ENCODE peak calls at places on chromosomes 7 and 10, in four cellular contexts. S, U, R and M are unnamed samples.

GRCh38 chr7:6571160-6571779 is 6.0 kb upstream of the ZDHHC4 start:
- DNase-seq in R (no peak), S (no peak), U (no peak), M (no peak)

GRCh38 chr7:37065779-37066271 is 341.5 kb upstream of the AOAH start:
- DNase-seq in U (no peak), R (no peak), S (peak; percentile 76), M (peak; percentile 52)

GRCh38 chr7:55235115-55235514 is 130.0 kb upstream of the LANCL2 start:
- DNase-seq in S (no peak), R (no peak), U (no peak), M (no peak)

GRCh38 chr10:87659571-87660483 is at the start of gene PAPSS2:
- DNase-seq in S (peak; percentile 78), R (peak; percentile 46), U (peak; percentile 42), M (no peak)

GRCh38 chr10:48224979-48225560 is 49.4 kb downstream of the FRMPD2 start:
- DNase-seq in R (no peak), U (no peak), S (no peak), M (no peak)

GRCh38 chr7:119783799-119784198 is 489.2 kb upstream of the KCND2 start:
- DNase-seq in U (no peak), R (no peak), S (peak; percentile 20), M (peak; percentile 66)

GRCh38 chr7:69516208-69516820 is 82.0 kb upstream of the AUTS2 start:
- DNase-seq in R (no peak), S (no peak), U (no peak), M (no peak)

GRCh38 chr10:35192645-35193249 is 66.1 kb downstream of the CREM start:
- DNase-seq in U (no peak), S (no peak), R (no peak), M (no peak)

GRCh38 chr10:128432423-128432822 is 306.2 kb upstream of the MKI67 start:
- DNase-seq in R (no peak), U (no peak), S (no peak), M (no peak)

GRCh38 chr10:86961481-86962091 is 3.2 kb downstream of the SNCG start:
- DNase-seq in U (no peak), S (no peak), R (no peak), M (no peak)

GRCh38 chr10:4698075-4698474 is 127.9 kb upstream of the AKR1E2 start:
- DNase-seq in R (no peak), U (no peak), S (no peak), M (no peak)

GRCh38 chr10:88385601-88386203 is 197.4 kb downstream of the RNLS start:
- DNase-seq in S (peak; percentile 13), U (peak; percentile 54), R (peak; percentile 86), M (no peak)

GRCh38 chr10:75101416-75102251 is 9.8 kb upstream of the SAMD8 start:
- DNase-seq in R (no peak), S (no peak), U (no peak), M (no peak)

GRCh38 chr10:119409906-119410305 is 132.6 kb downstream of the RGS10 start:
- DNase-seq in R (no peak), U (no peak), S (no peak), M (peak; percentile 76)

GRCh38 chr10:2882628-2883027 is 184.7 kb upstream of the PFKP start:
- DNase-seq in U (no peak), S (no peak), R (no peak), M (no peak)

GRCh38 chr7:136114966-136115762 is 138.0 kb upstream of the MTPN start:
- DNase-seq in S (peak; percentile 60), R (peak; percentile 19), U (peak; percentile 64), M (no peak)

GRCh38 chr7:2220030-2220429 is 12.7 kb downstream of the MAD1L1 start:
- DNase-seq in U (no peak), S (no peak), R (no peak), M (no peak)

GRCh38 chr10:116668018-116668417 is 47.3 kb downstream of the PNLIPRP2 start:
- DNase-seq in U (no peak), S (no peak), R (no peak), M (no peak)

GRCh38 chr10:6445671-6446278 is 134.3 kb downstream of the PRKCQ start:
- DNase-seq in S (peak; percentile 62), U (peak; percentile 58), R (peak; percentile 35), M (no peak)